ENCODE peak calls at places on chromosome 12, in eight cellular contexts. One of them, this sample, is unnamed.
A peak's percentile ranks its signal among the peaks of the same experiment; 100 is the strongest.

GRCh38 chr12:10214131-10214876 is 1.6 kb downstream of the GABARAPL1 start:
- DNase-seq in IMR-90: peak; percentile 72
- DNase-seq in endodermal cell: no peak
- DNase-seq in kidney epithelial cell: no peak
- DNase-seq in fibroblast of lung: peak; percentile 86
- DNase-seq in transverse colon: no peak
- DNase-seq in CD8-positive, alpha-beta T cell: no peak
- DNase-seq in left ventricle myocardium inferior: no peak
- DNase-seq in this sample: no peak

GRCh38 chr12:53190108-53190729 is 9.5 kb upstream of the CSAD start:
- DNase-seq in IMR-90: peak; percentile 59
- DNase-seq in transverse colon: peak; percentile 44
- DNase-seq in endodermal cell: peak; percentile 95
- DNase-seq in fibroblast of lung: peak; percentile 65
- DNase-seq in CD8-positive, alpha-beta T cell: peak; percentile 52
- DNase-seq in left ventricle myocardium inferior: peak; percentile 62
- DNase-seq in kidney epithelial cell: no peak
- DNase-seq in this sample: peak; percentile 75

GRCh38 chr12:9133243-9133938 is 17.7 kb upstream of the A2M start:
- DNase-seq in transverse colon: no peak
- DNase-seq in fibroblast of lung: no peak
- DNase-seq in left ventricle myocardium inferior: no peak
- DNase-seq in CD8-positive, alpha-beta T cell: no peak
- DNase-seq in kidney epithelial cell: no peak
- DNase-seq in endodermal cell: no peak
- DNase-seq in IMR-90: no peak
- DNase-seq in this sample: no peak

GRCh38 chr12:124869011-124869665 is 5.5 kb upstream of the SCARB1 start:
- DNase-seq in kidney epithelial cell: no peak
- DNase-seq in fibroblast of lung: no peak
- DNase-seq in IMR-90: no peak
- DNase-seq in left ventricle myocardium inferior: peak; percentile 27
- DNase-seq in CD8-positive, alpha-beta T cell: no peak
- DNase-seq in endodermal cell: peak; percentile 91
- DNase-seq in transverse colon: no peak
- DNase-seq in this sample: no peak

GRCh38 chr12:18141583-18141982 is 51.6 kb upstream of the RERGL start:
- DNase-seq in endodermal cell: no peak
- DNase-seq in CD8-positive, alpha-beta T cell: no peak
- DNase-seq in transverse colon: no peak
- DNase-seq in fibroblast of lung: peak; percentile 74
- DNase-seq in left ventricle myocardium inferior: no peak
- DNase-seq in kidney epithelial cell: peak; percentile 32
- DNase-seq in IMR-90: no peak
- DNase-seq in this sample: no peak

GRCh38 chr12:64739778-64740177 is 19.4 kb downstream of the GNS start:
- DNase-seq in left ventricle myocardium inferior: no peak
- DNase-seq in endodermal cell: no peak
- DNase-seq in fibroblast of lung: peak; percentile 15
- DNase-seq in kidney epithelial cell: no peak
- DNase-seq in IMR-90: peak; percentile 27
- DNase-seq in CD8-positive, alpha-beta T cell: no peak
- DNase-seq in transverse colon: no peak
- DNase-seq in this sample: no peak

GRCh38 chr12:94707892-94708291 is 57.5 kb upstream of the TMCC3 start:
- DNase-seq in fibroblast of lung: peak; percentile 47
- DNase-seq in endodermal cell: no peak
- DNase-seq in left ventricle myocardium inferior: peak; percentile 40
- DNase-seq in CD8-positive, alpha-beta T cell: no peak
- DNase-seq in kidney epithelial cell: no peak
- DNase-seq in IMR-90: peak; percentile 55
- DNase-seq in transverse colon: peak; percentile 17
- DNase-seq in this sample: no peak

GRCh38 chr12:81222841-81223595 is 145.1 kb downstream of the ACSS3 start:
- DNase-seq in IMR-90: peak; percentile 3
- DNase-seq in left ventricle myocardium inferior: no peak
- DNase-seq in transverse colon: no peak
- DNase-seq in CD8-positive, alpha-beta T cell: no peak
- DNase-seq in kidney epithelial cell: no peak
- DNase-seq in endodermal cell: no peak
- DNase-seq in fibroblast of lung: peak; percentile 58
- DNase-seq in this sample: no peak

GRCh38 chr12:31849090-31849687 is 110.0 kb upstream of the RESF1 start:
- DNase-seq in left ventricle myocardium inferior: no peak
- DNase-seq in kidney epithelial cell: no peak
- DNase-seq in fibroblast of lung: peak; percentile 22
- DNase-seq in IMR-90: peak; percentile 9
- DNase-seq in endodermal cell: no peak
- DNase-seq in CD8-positive, alpha-beta T cell: no peak
- DNase-seq in transverse colon: no peak
- DNase-seq in this sample: no peak

GRCh38 chr12:6567112-6567680 is 895 bp downstream of the NOP2 start:
- DNase-seq in endodermal cell: no peak
- DNase-seq in kidney epithelial cell: no peak
- DNase-seq in left ventricle myocardium inferior: no peak
- DNase-seq in CD8-positive, alpha-beta T cell: no peak
- DNase-seq in transverse colon: no peak
- DNase-seq in fibroblast of lung: no peak
- DNase-seq in IMR-90: no peak
- DNase-seq in this sample: no peak

GRCh38 chr12:58801986-58802385 is 118.3 kb downstream of the LRIG3 start:
- DNase-seq in fibroblast of lung: peak; percentile 59
- DNase-seq in CD8-positive, alpha-beta T cell: no peak
- DNase-seq in endodermal cell: no peak
- DNase-seq in transverse colon: no peak
- DNase-seq in kidney epithelial cell: no peak
- DNase-seq in IMR-90: no peak
- DNase-seq in left ventricle myocardium inferior: no peak
- DNase-seq in this sample: no peak

GRCh38 chr12:26361964-26362363 is 166.6 kb downstream of the SSPN start:
- DNase-seq in kidney epithelial cell: no peak
- DNase-seq in left ventricle myocardium inferior: no peak
- DNase-seq in endodermal cell: no peak
- DNase-seq in fibroblast of lung: no peak
- DNase-seq in transverse colon: no peak
- DNase-seq in CD8-positive, alpha-beta T cell: no peak
- DNase-seq in IMR-90: no peak
- DNase-seq in this sample: no peak

GRCh38 chr12:25583545-25583944 is 30.5 kb upstream of the LMNTD1 start:
- DNase-seq in transverse colon: no peak
- DNase-seq in kidney epithelial cell: no peak
- DNase-seq in CD8-positive, alpha-beta T cell: no peak
- DNase-seq in fibroblast of lung: peak; percentile 34
- DNase-seq in left ventricle myocardium inferior: no peak
- DNase-seq in IMR-90: peak; percentile 19
- DNase-seq in endodermal cell: peak; percentile 79
- DNase-seq in this sample: peak; percentile 76

GRCh38 chr12:131895640-131896079 is 1.2 kb downstream of the ULK1 start:
- DNase-seq in CD8-positive, alpha-beta T cell: peak; percentile 15
- DNase-seq in transverse colon: no peak
- DNase-seq in left ventricle myocardium inferior: no peak
- DNase-seq in kidney epithelial cell: no peak
- DNase-seq in endodermal cell: no peak
- DNase-seq in IMR-90: no peak
- DNase-seq in fibroblast of lung: no peak
- DNase-seq in this sample: no peak

GRCh38 chr12:119659289-119659897 is 8.5 kb upstream of the PRKAB1 start:
- DNase-seq in transverse colon: peak; percentile 47
- DNase-seq in kidney epithelial cell: no peak
- DNase-seq in left ventricle myocardium inferior: no peak
- DNase-seq in endodermal cell: peak; percentile 67
- DNase-seq in fibroblast of lung: no peak
- DNase-seq in CD8-positive, alpha-beta T cell: peak; percentile 39
- DNase-seq in IMR-90: peak; percentile 24
- DNase-seq in this sample: no peak

GRCh38 chr12:117881517-117881916 is 87.3 kb downstream of the KSR2 start:
- DNase-seq in IMR-90: no peak
- DNase-seq in kidney epithelial cell: no peak
- DNase-seq in CD8-positive, alpha-beta T cell: no peak
- DNase-seq in left ventricle myocardium inferior: no peak
- DNase-seq in transverse colon: no peak
- DNase-seq in endodermal cell: no peak
- DNase-seq in fibroblast of lung: no peak
- DNase-seq in this sample: no peak

GRCh38 chr12:45708363-45708762 is 21.1 kb upstream of the ARID2 start:
- DNase-seq in IMR-90: no peak
- DNase-seq in fibroblast of lung: no peak
- DNase-seq in CD8-positive, alpha-beta T cell: no peak
- DNase-seq in endodermal cell: no peak
- DNase-seq in kidney epithelial cell: no peak
- DNase-seq in left ventricle myocardium inferior: no peak
- DNase-seq in transverse colon: no peak
- DNase-seq in this sample: no peak

GRCh38 chr12:55707841-55708694 is at the start of gene ITGA7:
- DNase-seq in fibroblast of lung: peak; percentile 54
- DNase-seq in transverse colon: peak; percentile 75
- DNase-seq in endodermal cell: peak; percentile 100
- DNase-seq in CD8-positive, alpha-beta T cell: peak; percentile 63
- DNase-seq in IMR-90: no peak
- DNase-seq in left ventricle myocardium inferior: peak; percentile 83
- DNase-seq in kidney epithelial cell: no peak
- DNase-seq in this sample: no peak

GRCh38 chr12:121330195-121330594 is 22.0 kb downstream of the ANAPC5 start:
- DNase-seq in fibroblast of lung: no peak
- DNase-seq in kidney epithelial cell: no peak
- DNase-seq in IMR-90: no peak
- DNase-seq in CD8-positive, alpha-beta T cell: no peak
- DNase-seq in endodermal cell: no peak
- DNase-seq in transverse colon: no peak
- DNase-seq in left ventricle myocardium inferior: no peak
- DNase-seq in this sample: no peak
- H3K36me3 ChIP-seq in fibroblast of lung: peaks cover 9% of the 10 kb centered on the region
- H3K36me3 ChIP-seq in kidney epithelial cell: peaks cover 2% of the 10 kb centered on the region
- H3K36me3 ChIP-seq in IMR-90: peaks cover 38% of the 10 kb centered on the region
- H3K36me3 ChIP-seq in CD8-positive, alpha-beta T cell: peaks cover 56% of the 10 kb centered on the region
- H3K36me3 ChIP-seq in endodermal cell: peaks cover 84% of the 10 kb centered on the region
- H3K36me3 ChIP-seq in transverse colon: peaks cover 1% of the 10 kb centered on the region
- H3K36me3 ChIP-seq in left ventricle myocardium inferior: peaks cover 97% of the 10 kb centered on the region
- H3K36me3 ChIP-seq in this sample: peaks cover 92% of the 10 kb centered on the region

GRCh38 chr12:3661028-3661427 is 91.9 kb downstream of the CRACR2A start:
- DNase-seq in endodermal cell: no peak
- DNase-seq in fibroblast of lung: no peak
- DNase-seq in transverse colon: no peak
- DNase-seq in IMR-90: no peak
- DNase-seq in kidney epithelial cell: no peak
- DNase-seq in left ventricle myocardium inferior: no peak
- DNase-seq in CD8-positive, alpha-beta T cell: no peak
- DNase-seq in this sample: no peak

GRCh38 chr12:3651585-3652424 is 101.1 kb downstream of the CRACR2A start:
- DNase-seq in IMR-90: no peak
- DNase-seq in left ventricle myocardium inferior: no peak
- DNase-seq in CD8-positive, alpha-beta T cell: no peak
- DNase-seq in fibroblast of lung: no peak
- DNase-seq in endodermal cell: peak; percentile 46
- DNase-seq in transverse colon: no peak
- DNase-seq in kidney epithelial cell: no peak
- DNase-seq in this sample: no peak

GRCh38 chr12:3656946-3657622 is 95.8 kb downstream of the CRACR2A start:
- DNase-seq in CD8-positive, alpha-beta T cell: no peak
- DNase-seq in IMR-90: no peak
- DNase-seq in kidney epithelial cell: no peak
- DNase-seq in endodermal cell: no peak
- DNase-seq in transverse colon: no peak
- DNase-seq in left ventricle myocardium inferior: no peak
- DNase-seq in fibroblast of lung: no peak
- DNase-seq in this sample: no peak

GRCh38 chr12:3658327-3659163 is 94.4 kb downstream of the CRACR2A start:
- DNase-seq in fibroblast of lung: no peak
- DNase-seq in IMR-90: peak; percentile 29
- DNase-seq in kidney epithelial cell: no peak
- DNase-seq in CD8-positive, alpha-beta T cell: peak; percentile 22
- DNase-seq in left ventricle myocardium inferior: no peak
- DNase-seq in transverse colon: peak; percentile 42
- DNase-seq in endodermal cell: peak; percentile 92
- DNase-seq in this sample: no peak

DNA sequence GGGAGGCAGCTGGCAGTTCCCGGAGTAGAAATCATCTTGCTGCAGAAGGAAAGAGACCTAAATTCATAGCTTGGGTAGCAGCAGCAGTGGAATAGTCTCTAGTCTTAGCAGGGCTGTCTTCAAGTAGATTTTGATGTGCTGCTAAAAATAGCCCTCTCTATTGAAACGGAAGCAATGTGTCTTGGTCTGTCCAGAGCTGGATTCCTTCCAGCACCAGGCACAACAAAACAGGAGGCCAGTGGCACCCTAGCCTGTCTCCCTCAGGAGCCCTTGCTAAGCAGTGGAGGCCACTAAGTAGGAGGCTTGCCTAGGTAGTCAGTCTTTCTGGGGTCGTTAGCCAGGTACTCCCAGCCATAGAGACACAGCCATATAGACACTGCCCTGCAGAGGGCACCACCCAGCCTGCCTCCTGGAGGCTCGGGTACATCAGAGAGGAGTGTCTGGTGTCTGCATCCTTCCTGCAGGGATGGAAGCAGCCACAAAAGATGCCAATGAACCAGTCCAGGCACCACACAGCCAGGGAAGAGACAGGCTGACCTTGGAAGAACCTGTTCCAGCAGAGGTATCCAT is 97.5 kb downstream of the CRACR2A start:
- DNase-seq in IMR-90: no peak
- DNase-seq in kidney epithelial cell: no peak
- DNase-seq in endodermal cell: peak; percentile 91
- DNase-seq in fibroblast of lung: no peak
- DNase-seq in CD8-positive, alpha-beta T cell: no peak
- DNase-seq in transverse colon: no peak
- DNase-seq in left ventricle myocardium inferior: no peak
- DNase-seq in this sample: no peak
- TF ChIP-seq CTCF in IMR-90: peak; percentile 18
- TF ChIP-seq CTCF in kidney epithelial cell: peak; percentile 35
- TF ChIP-seq CTCF in endodermal cell: peak; percentile 96
- TF ChIP-seq CTCF in fibroblast of lung: peak; percentile 41
- TF ChIP-seq CTCF in CD8-positive, alpha-beta T cell: no peak
- TF ChIP-seq CTCF in transverse colon: peak; percentile 8
- TF ChIP-seq CTCF in left ventricle myocardium inferior: peak; percentile 45
- TF ChIP-seq CTCF in this sample: no peak

GRCh38 chr12:103755425-103755824 is 85.6 kb downstream of the NT5DC3 start:
- DNase-seq in fibroblast of lung: no peak
- DNase-seq in endodermal cell: no peak
- DNase-seq in transverse colon: no peak
- DNase-seq in IMR-90: no peak
- DNase-seq in CD8-positive, alpha-beta T cell: no peak
- DNase-seq in left ventricle myocardium inferior: no peak
- DNase-seq in kidney epithelial cell: no peak
- DNase-seq in this sample: no peak
- H3K36me3 ChIP-seq in fibroblast of lung: no peaks in the 10 kb centered on the region
- H3K36me3 ChIP-seq in endodermal cell: no peaks in the 10 kb centered on the region
- H3K36me3 ChIP-seq in transverse colon: no peaks in the 10 kb centered on the region
- H3K36me3 ChIP-seq in IMR-90: no peaks in the 10 kb centered on the region
- H3K36me3 ChIP-seq in CD8-positive, alpha-beta T cell: no peaks in the 10 kb centered on the region
- H3K36me3 ChIP-seq in left ventricle myocardium inferior: no peaks in the 10 kb centered on the region
- H3K36me3 ChIP-seq in kidney epithelial cell: no peaks in the 10 kb centered on the region
- H3K36me3 ChIP-seq in this sample: no peaks in the 10 kb centered on the region

DNA sequence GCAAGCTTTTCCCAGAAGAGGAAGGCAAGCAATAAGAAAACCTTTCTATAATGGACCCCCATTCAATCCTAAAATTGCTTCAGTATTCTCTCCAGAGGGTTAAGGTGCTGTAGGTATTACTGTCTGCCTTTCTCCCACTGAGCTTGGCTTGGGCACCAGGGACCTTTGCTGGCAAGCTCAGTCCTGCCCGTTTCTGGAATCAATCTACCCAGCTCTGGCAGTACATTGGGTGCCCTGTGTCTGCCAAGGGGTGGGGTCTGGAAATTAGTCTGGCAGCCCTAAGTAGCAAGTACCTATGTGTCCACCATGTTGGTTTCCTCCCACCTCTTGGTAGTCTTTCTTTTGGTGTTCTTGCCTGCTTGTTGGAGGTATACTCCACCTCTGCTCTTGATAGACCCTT is 72.6 kb downstream of the C12orf75 start:
- DNase-seq in fibroblast of lung: no peak
- DNase-seq in kidney epithelial cell: no peak
- DNase-seq in left ventricle myocardium inferior: no peak
- DNase-seq in CD8-positive, alpha-beta T cell: no peak
- DNase-seq in endodermal cell: no peak
- DNase-seq in IMR-90: no peak
- DNase-seq in transverse colon: no peak
- DNase-seq in this sample: no peak
- TF ChIP-seq CTCF in fibroblast of lung: no peak
- TF ChIP-seq CTCF in kidney epithelial cell: no peak
- TF ChIP-seq CTCF in left ventricle myocardium inferior: no peak
- TF ChIP-seq CTCF in CD8-positive, alpha-beta T cell: no peak
- TF ChIP-seq CTCF in endodermal cell: no peak
- TF ChIP-seq CTCF in IMR-90: no peak
- TF ChIP-seq CTCF in transverse colon: no peak
- TF ChIP-seq CTCF in this sample: no peak